ENCODE peak calls at places on chromosomes 3 and 15, in seven cellular contexts. X, R, K, Z, V, W and S are unnamed samples.

GRCh38 chr3:71258526-71258925 is 325.0 kb downstream of the FOXP1 start:
- DNase-seq in X (no peak), R (no peak), K (no peak), Z (no peak), V (no peak), W (no peak), S (no peak)

GRCh38 chr3:175312766-175313165 is 453.6 kb downstream of the NAALADL2 start:
- DNase-seq in X (no peak), R (no peak), K (no peak), Z (no peak), V (no peak), W (no peak), S (no peak)

GRCh38 chr3:130242850-130243569 is 102.5 kb upstream of the COL6A5 start:
- DNase-seq in X (no peak), R (peak; percentile 48), K (no peak), Z (no peak), V (no peak), W (no peak), S (no peak)

GRCh38 chr3:76403556-76403955 is 618.2 kb upstream of the ZNF717 start:
- DNase-seq in X (no peak), R (no peak), K (no peak), Z (no peak), V (no peak), W (no peak), S (no peak)

GRCh38 chr3:103009609-103010008 is 574.8 kb downstream of the ZPLD1 start:
- DNase-seq in X (no peak), R (no peak), K (no peak), Z (no peak), V (no peak), W (no peak), S (no peak)

GRCh38 chr3:150472421-150472820 is 64.3 kb downstream of the TSC22D2 start:
- DNase-seq in X (no peak), R (no peak), K (no peak), Z (no peak), V (no peak), W (no peak), S (no peak)

GRCh38 chr15:72231847-72232461 is 964 bp upstream of the PKM start:
- DNase-seq in X (peak; percentile 43), R (peak; percentile 76), K (no peak), Z (no peak), V (no peak), W (peak; percentile 7), S (peak; percentile 45)

GRCh38 chr3:186049001-186049400 is 59.9 kb downstream of the ETV5 start:
- DNase-seq in X (no peak), R (no peak), K (no peak), Z (no peak), V (no peak), W (no peak), S (no peak)

DNA sequence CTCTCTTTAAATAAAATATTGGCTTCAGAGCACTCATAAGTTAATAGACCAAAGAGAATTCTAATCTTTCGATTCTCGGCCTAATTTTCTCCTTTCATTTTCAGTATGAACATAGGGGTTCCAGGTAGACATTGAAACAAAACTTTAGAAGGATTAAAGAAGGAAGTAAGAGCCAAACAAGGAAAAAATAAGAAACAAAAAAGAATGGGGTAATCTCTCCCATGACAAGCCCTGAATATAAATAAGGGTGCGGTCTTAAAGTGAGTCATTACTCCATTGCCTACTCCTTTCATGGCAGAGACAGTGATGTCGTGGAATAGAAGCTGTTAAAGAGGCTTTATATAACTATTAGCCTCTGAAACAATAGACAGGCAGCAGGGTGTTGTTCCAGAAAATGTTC is 608.1 kb upstream of the KCNMB2 start:
- DNase-seq in X (no peak), R (no peak), K (no peak), Z (no peak), V (no peak), W (no peak), S (no peak)
- H3K27ac ChIP-seq in X (no peak overlapping the region), R (no peak overlapping the region), K (no peak overlapping the region), Z (no peak overlapping the region), V (no peak overlapping the region), W (peak overlapping the region; percentile 78), S (no peak overlapping the region)

DNA sequence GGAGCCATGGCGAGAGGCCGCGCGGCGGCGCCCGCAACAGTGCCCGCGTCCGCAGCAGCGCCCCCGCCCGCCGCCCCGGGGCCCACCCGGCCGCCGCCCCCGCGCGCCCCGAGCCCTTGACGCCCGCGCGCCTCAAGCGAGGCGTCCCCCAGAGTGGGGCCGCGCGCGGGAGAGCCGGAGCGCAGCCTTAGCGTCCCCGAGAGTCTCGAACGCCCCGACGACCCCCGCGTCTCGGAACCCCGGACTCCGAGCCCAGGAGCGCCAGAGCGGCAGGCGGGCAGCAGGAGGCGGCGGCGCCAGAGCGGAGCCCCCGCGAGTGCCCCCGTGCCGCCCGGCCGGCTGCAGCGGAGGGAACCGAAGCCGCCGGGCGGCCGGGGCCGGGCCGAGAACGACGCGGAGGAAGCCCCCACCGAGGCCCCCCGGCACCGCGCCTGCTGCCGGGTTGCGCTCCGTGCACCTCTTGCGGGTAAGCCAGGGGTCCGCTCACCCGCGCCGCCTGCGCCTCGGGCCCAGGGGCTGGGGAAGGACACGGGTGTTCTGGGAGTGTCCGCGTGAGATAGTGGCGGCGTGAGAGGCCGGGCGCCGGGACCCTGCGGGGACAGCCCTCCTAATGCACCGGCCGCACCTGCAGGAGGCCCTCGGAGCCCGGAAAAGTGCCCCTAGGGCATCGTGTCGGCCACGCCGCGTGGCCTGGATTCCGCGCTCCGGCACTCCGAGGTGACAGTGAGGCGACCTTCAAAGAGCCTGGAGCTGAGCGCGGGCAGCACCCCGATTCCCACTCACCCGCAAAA is 51.9 kb upstream of the ULK4 start:
- DNase-seq in X (peak; percentile 31), R (peak; percentile 26), K (peak; percentile 92), Z (peak; percentile 79), V (peak; percentile 69), W (no peak), S (peak; percentile 46)
- TF ChIP-seq POLR2A in X (peak; percentile 46), R (no peak), K (no peak), Z (peak; percentile 8), V (no peak), W (no peak), S (no peak)

DNA sequence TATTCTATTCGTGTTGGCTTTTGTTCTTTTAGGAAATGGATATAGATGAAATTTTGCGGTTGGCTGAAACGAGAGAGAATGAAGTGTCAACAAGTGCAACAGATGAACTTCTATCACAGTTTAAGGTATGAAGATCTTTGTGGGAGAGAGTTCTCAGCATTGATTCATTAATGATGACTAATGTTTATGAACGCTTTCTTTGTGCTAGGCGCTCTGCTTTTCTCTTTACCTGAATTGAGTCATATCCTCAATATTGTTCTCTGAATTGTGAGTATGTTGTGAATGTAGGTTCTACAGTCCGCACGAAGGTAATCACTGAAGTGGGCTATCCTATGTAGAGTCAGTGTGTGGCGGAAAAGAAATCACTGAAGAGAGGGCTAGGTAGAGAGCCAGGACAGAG is 81.2 kb downstream of the CHD2 start:
- DNase-seq in X (no peak), R (no peak), K (no peak), Z (no peak), V (no peak), W (no peak), S (no peak)
- H3K36me3 ChIP-seq in X (no peaks in the 10 kb centered on the region), R (no peaks in the 10 kb centered on the region), K (peaks cover 4% of the 10 kb centered on the region), Z (peaks cover 100% of the 10 kb centered on the region), V (peaks cover 2% of the 10 kb centered on the region), W (peaks cover 56% of the 10 kb centered on the region), S (peaks cover 100% of the 10 kb centered on the region)

GRCh38 chr15:78509726-78510312 is 2.4 kb downstream of the HYKK start:
- DNase-seq in X (no peak), R (no peak), K (no peak), Z (no peak), V (no peak), W (no peak), S (no peak)

GRCh38 chr15:78507831-78508160 is 419 bp downstream of the HYKK start:
- DNase-seq in X (no peak), R (no peak), K (no peak), Z (no peak), V (no peak), W (no peak), S (no peak)

GRCh38 chr15:78508272-78508671 is 895 bp downstream of the HYKK start:
- DNase-seq in X (no peak), R (no peak), K (no peak), Z (no peak), V (peak; percentile 56), W (no peak), S (no peak)

GRCh38 chr15:78502641-78503040 is 4.7 kb upstream of the HYKK start:
- DNase-seq in X (no peak), R (no peak), K (no peak), Z (no peak), V (no peak), W (no peak), S (no peak)

DNA sequence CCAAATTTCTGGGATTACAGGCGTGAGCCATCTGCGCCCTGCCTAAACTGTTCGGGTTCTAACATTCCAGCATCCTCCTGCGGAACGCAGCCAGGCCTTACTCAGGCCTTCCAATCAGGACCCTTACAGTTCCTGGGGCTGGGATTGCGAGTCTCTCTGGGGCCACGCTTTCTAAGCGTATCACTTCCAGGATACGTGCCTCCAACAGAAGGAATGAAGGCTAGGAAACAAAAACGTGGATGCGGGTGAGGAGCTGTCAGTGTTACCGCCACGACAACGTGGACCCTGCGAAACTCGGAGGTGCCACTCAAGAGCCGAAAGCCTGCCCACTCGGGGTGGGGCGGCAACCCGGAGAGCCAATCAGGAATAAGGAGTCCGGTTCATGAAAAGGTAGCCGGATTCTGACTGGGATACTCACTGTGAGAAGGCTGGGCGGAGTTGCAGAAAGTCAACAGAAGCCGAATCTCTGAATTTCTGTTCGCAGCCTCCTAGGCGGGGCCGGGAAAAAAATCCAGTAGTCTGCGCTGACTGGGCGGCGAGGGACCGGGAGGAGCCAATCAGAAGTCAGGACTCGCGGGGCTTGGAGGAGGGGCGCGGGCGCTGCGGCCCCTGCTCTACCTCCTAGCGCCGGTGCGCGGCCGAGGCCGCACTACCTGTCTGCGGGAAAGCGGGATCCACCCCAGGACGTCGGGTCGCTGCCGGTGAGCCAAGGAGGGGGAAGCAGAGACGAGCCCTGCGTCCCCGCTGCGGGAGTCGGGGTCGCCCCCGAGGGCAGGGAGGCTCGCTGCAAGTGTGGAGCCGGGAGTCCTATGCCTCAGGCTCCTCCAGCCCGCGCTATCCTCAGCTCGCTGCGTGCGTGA is at the start of gene HYKK:
- DNase-seq in X (peak; percentile 92), R (peak; percentile 95), K (peak; percentile 90), Z (peak; percentile 92), V (peak; percentile 95), W (peak; percentile 23), S (peak; percentile 93)
- H3K27ac ChIP-seq in X (peak within 1 kb of the TSS; percentile 83), R (peak within 1 kb of the TSS; percentile 43), K (peak within 1 kb of the TSS; percentile 65), Z (peak within 1 kb of the TSS; percentile 7), V (peak within 1 kb of the TSS; percentile 83), W (peak within 1 kb of the TSS; percentile 84), S (peak within 1 kb of the TSS; percentile 76)

GRCh38 chr3:69084668-69085542 is at the start of gene ARL6IP5:
- DNase-seq in X (peak; percentile 92), R (peak; percentile 97), K (peak; percentile 99), Z (peak; percentile 96), V (peak; percentile 93), W (peak; percentile 72), S (peak; percentile 96)
- TF ChIP-seq POLR2A in X (peak; percentile 61), R (peak; percentile 4), K (peak; percentile 61), Z (peak; percentile 66), V (peak; percentile 87), W (no peak), S (no peak)

DNA sequence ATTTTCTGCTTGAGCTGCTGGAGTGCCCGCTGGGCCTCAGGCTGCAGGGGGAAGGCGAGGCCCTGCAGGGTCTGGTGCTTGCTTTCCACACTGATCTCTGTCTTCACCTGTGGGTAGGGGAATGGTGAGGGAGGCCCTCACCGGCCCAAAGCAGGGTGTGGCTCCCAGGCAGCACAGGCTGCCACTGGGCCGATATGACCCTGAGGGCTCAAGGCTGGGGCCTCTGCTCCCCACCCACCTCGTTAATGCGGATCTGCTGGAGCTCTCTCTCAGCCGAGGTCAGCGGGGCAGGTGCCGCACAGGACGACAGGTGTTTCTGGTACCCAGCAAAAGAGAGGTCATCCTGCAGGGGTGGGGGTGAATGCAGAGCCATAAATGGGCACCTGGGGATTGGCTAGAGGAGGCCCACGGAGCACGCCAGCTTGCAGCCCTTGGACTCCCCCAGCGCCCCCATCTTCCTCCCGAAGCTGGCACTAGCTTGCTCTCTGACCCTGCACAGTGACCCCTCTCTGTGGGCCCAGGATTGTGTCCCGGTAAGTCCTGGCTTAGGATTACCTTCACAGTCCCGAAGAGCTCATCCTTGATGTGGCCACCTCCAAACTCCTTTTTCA is 5.5 kb upstream of the TLR9 start:
- DNase-seq in X (peak; percentile 14), R (no peak), K (no peak), Z (no peak), V (no peak), W (no peak), S (no peak)
- H3K36me3 ChIP-seq in X (no peaks in the 10 kb centered on the region), R (no peaks in the 10 kb centered on the region), K (peaks cover 6% of the 10 kb centered on the region), Z (peaks cover 66% of the 10 kb centered on the region), V (peaks cover 3% of the 10 kb centered on the region), W (peaks cover 40% of the 10 kb centered on the region), S (peaks cover 79% of the 10 kb centered on the region)